ENCODE peak calls at places on chromosomes 13 and 19, in seven cellular contexts. G is K562, K is body of pancreas, X is omental fat pad, V is CD14-positive monocyte, B is AG04450, H is left ventricle myocardium inferior. S is an unnamed sample.

GRCh38 chr13:26956532-26957142 is 196.1 kb upstream of the GPR12 start:
- DNase-seq in G (no peak), V (no peak), H (no peak), B (no peak), K (no peak), X (no peak), S (no peak)

GRCh38 chr13:30404207-30404606 is 18.1 kb upstream of the UBE2L5 start:
- DNase-seq in G (no peak), K (no peak), B (no peak), H (no peak), V (no peak), X (no peak), S (no peak)

GRCh38 chr13:78602561-78603239 is 652 bp downstream of the POU4F1 start:
- DNase-seq in G (peak), V (no peak), B (no peak), H (no peak), K (no peak), X (no peak), S (no peak)

GRCh38 chr13:78187781-78188180 is 269.1 kb upstream of the EDNRB start:
- DNase-seq in X (no peak), G (no peak), K (no peak), B (no peak), H (no peak), V (no peak), S (no peak)

GRCh38 chr19:28430214-28430613 is 782.7 kb downstream of the UQCRFS1 start:
- DNase-seq in V (no peak), K (no peak), G (no peak), X (no peak), B (no peak), H (no peak), S (no peak)

GRCh38 chr13:45678282-45678681 is 23.8 kb upstream of the CBY2 start:
- DNase-seq in V (no peak), B (no peak), X (no peak), H (no peak), G (no peak), K (no peak), S (no peak)

GRCh38 chr19:45558399-45558878 is 26.2 kb downstream of the OPA3 start:
- DNase-seq in G (peak), X (no peak), B (no peak), H (no peak), V (peak), K (peak), S (peak)

GRCh38 chr13:35833031-35833430 is 298.2 kb downstream of the DCLK1 start:
- DNase-seq in H (no peak), G (no peak), B (no peak), K (no peak), X (no peak), V (no peak), S (no peak)

GRCh38 chr13:73593199-73593765 is 534.5 kb downstream of the KLF5 start:
- DNase-seq in K (no peak), B (no peak), X (no peak), V (no peak), G (no peak), H (no peak), S (no peak)

GRCh38 chr19:48607359-48607755 is 815 bp downstream of the SPACA4 start:
- DNase-seq in K (no peak), H (no peak), X (no peak), V (no peak), B (no peak), G (no peak), S (no peak)

GRCh38 chr19:56393119-56394012 is at the start of gene ZNF582:
- DNase-seq in X (peak), V (peak), G (peak), B (peak), K (peak), H (peak), S (no peak)

GRCh38 chr19:34838753-34839431 is 65.9 kb upstream of the ZNF599 start:
- DNase-seq in G (no peak), K (peak), B (no peak), X (no peak), H (no peak), V (no peak), S (no peak)

GRCh38 chr19:53057904-53058579 is 13.5 kb downstream of the ERVV-2 start:
- DNase-seq in V (no peak), X (no peak), B (no peak), K (peak), G (no peak), H (peak), S (no peak)

GRCh38 chr13:114071441-114071840 is 61.0 kb downstream of the RASA3 start:
- DNase-seq in B (no peak), K (no peak), X (peak), H (no peak), V (no peak), G (no peak), S (no peak)

GRCh38 chr19:3618144-3618810 is 8.3 kb downstream of the CACTIN start:
- DNase-seq in X (peak), G (peak), H (peak), V (peak), B (peak), K (peak), S (peak)

GRCh38 chr19:36837902-36838783 is at the start of gene ZNF790:
- DNase-seq in B (peak), H (peak), X (peak), V (peak), K (peak), G (peak), S (peak)

GRCh38 chr19:47122359-47123335 is 8.0 kb upstream of the SAE1 start:
- DNase-seq in G (no peak), V (no peak), X (no peak), K (no peak), B (no peak), H (no peak), S (peak)

GRCh38 chr13:20461481-20461859 is 64.2 kb downstream of the CRYL1 start:
- DNase-seq in V (no peak), X (no peak), G (no peak), B (no peak), K (no peak), H (no peak), S (peak)

GRCh38 chr13:85347251-85347650 is 452.0 kb downstream of the SLITRK6 start:
- DNase-seq in B (peak), V (no peak), H (no peak), X (no peak), K (no peak), G (no peak), S (no peak)

GRCh38 chr19:45613926-45614725 is 12.1 kb upstream of the GPR4 start:
- DNase-seq in H (no peak), B (peak), V (peak), G (peak), X (no peak), K (no peak), S (peak)

GRCh38 chr19:16594131-16594586 is 21.9 kb upstream of the SLC35E1 start:
- DNase-seq in V (no peak), G (no peak), X (no peak), K (no peak), B (no peak), H (no peak), S (no peak)

GRCh38 chr13:92251815-92252214 is 853.4 kb downstream of the GPC5 start:
- DNase-seq in B (no peak), K (no peak), V (no peak), G (no peak), X (no peak), H (no peak), S (no peak)

GRCh38 chr19:42324655-42325307 is 654 bp upstream of the MEGF8 start:
- DNase-seq in V (no peak), B (no peak), K (peak), G (no peak), X (no peak), H (no peak), S (no peak)

GRCh38 chr19:18197306-18197705 is 4.3 kb downstream of the MPV17L2 start:
- DNase-seq in B (no peak), G (no peak), K (no peak), V (no peak), H (no peak), X (no peak), S (no peak)

GRCh38 chr13:33316890-33317289 is 31.3 kb upstream of the STARD13 start:
- DNase-seq in H (no peak), G (no peak), V (no peak), K (no peak), B (no peak), X (no peak), S (no peak)

GRCh38 chr13:67238277-67238859 is 8.2 kb upstream of the PCDH9 start:
- DNase-seq in B (no peak), H (no peak), V (no peak), G (peak), K (no peak), X (no peak), S (peak)

GRCh38 chr19:34350161-34350561 is 14.8 kb upstream of the GPI start:
- DNase-seq in G (no peak), X (no peak), H (no peak), K (no peak), V (no peak), B (no peak), S (no peak)

GRCh38 chr19:1067341-1068103 is 555 bp downstream of the ARHGAP45 start:
- DNase-seq in B (no peak), K (no peak), H (no peak), X (no peak), V (no peak), G (peak), S (no peak)

GRCh38 chr19:13195678-13196077 is 45.5 kb downstream of the IER2 start:
- DNase-seq in K (peak), V (no peak), B (no peak), X (no peak), H (no peak), G (peak), S (peak)

GRCh38 chr19:45599286-45599685 is 2.7 kb downstream of the GPR4 start:
- DNase-seq in G (no peak), B (no peak), V (no peak), H (no peak), K (no peak), X (no peak), S (no peak)

GRCh38 chr19:17328517-17329060 is 6.1 kb downstream of the ANO8 start:
- DNase-seq in V (peak), G (peak), K (no peak), B (no peak), H (no peak), X (no peak), S (no peak)

DNA sequence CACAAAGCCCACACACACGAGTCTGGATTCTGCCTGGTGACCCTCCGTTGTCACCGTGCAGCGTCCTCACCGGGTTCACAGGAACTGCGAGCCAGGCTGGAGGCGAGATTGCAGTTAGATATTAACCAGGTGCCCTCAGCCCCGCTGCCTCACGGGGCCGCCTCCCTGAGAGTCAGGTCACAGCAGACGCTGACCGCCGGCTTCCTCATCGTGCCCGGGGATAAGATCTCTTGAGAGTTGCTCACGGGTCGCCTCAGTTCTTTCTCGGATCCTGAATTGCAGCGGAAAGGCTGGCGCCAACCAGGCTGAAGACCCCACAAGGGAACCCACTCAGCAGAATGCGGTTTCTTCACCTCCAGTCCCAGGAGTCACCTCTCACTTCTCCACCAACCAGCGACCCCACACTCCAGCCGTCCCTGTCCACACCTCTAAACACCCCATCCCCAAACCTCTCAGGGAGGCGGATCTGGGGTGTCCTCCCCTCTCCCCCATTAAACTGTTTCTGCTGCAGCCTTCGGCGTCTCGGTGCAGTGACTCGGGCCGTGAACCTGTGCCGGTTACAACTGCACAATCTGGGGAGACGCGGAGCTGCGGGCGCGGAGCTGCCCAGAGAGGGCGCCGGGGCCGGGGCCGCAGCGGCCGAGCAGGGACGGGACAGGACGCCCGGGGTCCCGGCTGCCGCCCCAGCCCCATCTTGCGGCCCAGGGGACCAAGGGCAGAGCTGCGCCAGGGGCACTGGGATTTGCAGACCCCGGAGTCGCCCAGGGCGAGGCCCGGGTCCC is 591 bp downstream of the ZNF823 start:
- DNase-seq in H (peak), V (peak), B (no peak), G (peak), X (peak), K (peak), S (peak)
- TF ChIP-seq CTCF in H (peak), V (no peak), B (no peak), G (no peak), X (no peak), K (peak), S (no peak)

DNA sequence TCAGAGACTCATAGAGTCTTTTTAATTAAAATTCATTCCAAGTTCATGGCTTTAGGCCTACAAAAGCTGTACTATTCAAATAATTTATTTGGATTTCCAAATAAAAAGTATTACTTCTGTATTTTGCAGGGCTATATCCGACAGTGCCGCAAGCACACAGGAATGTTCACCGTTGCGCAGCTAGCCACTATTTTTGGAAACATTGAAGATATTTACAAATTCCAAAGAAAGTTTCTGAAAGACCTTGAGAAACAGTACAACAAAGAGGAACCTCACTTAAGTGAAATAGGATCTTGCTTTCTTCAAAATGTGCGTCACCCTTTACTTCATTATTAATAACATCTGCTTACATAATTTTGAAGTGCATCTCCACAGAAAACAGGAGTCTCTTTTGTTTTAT is 20.5 kb upstream of the C1QTNF9 start:
- DNase-seq in K (no peak), H (no peak), X (no peak), G (no peak), B (no peak), V (no peak), S (no peak)
- TF ChIP-seq CTCF in K (no peak), H (no peak), X (no peak), G (no peak), B (no peak), V (no peak), S (no peak)

DNA sequence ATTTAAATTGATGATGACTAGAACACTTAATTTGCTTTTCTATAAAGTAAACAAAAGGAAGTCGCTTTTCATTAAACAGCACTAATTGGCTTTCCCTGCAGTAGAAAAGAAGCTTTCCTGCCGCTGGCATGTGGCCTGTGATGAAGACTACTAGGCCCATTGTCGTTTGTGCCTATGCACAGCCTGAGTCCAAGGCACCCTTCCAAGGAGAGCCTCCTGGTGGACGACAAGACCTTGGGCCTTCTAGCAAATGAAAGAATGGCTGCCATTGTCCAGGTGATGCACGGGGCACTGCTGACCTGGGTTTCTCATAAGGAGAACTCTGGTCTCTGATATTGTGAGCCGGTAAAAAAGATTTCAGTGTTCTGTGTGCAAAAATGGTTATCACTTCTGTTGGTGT is 233.0 kb downstream of the COL4A1 start:
- DNase-seq in X (no peak), H (no peak), V (no peak), B (no peak), G (no peak), K (no peak), S (no peak)
- TF ChIP-seq CTCF in X (no peak), H (no peak), V (no peak), B (no peak), G (peak), K (no peak), S (no peak)

GRCh38 chr19:40807147-40808020 is 8.4 kb downstream of the EGLN2 start:
- DNase-seq in H (no peak), K (no peak), B (no peak), G (no peak), V (no peak), X (no peak), S (peak)
- TF ChIP-seq CTCF in H (peak), K (peak), B (peak), G (peak), V (peak), X (no peak), S (no peak)

GRCh38 chr19:14689598-14690503 is at the start of gene ZNF333:
- DNase-seq in B (peak), G (peak), K (peak), V (peak), X (peak), H (peak), S (peak)

GRCh38 chr19:14682084-14682483 is 7.4 kb upstream of the ADGRE3 start:
- DNase-seq in X (no peak), H (no peak), B (no peak), G (no peak), K (no peak), V (no peak), S (no peak)

GRCh38 chr19:14683439-14683838 is 6.4 kb upstream of the ZNF333 start:
- DNase-seq in V (peak), X (no peak), G (no peak), H (no peak), K (no peak), B (no peak), S (no peak)

GRCh38 chr19:14686411-14686810 is 3.4 kb upstream of the ZNF333 start:
- DNase-seq in G (no peak), B (no peak), H (no peak), K (no peak), V (no peak), X (no peak), S (peak)
- TF ChIP-seq CTCF in G (peak), B (peak), H (peak), K (no peak), V (peak), X (no peak), S (peak)

GRCh38 chr13:41944635-41945401 is 16.1 kb downstream of the VWA8 start:
- DNase-seq in H (no peak), B (no peak), G (no peak), V (no peak), X (no peak), K (no peak), S (no peak)

GRCh38 chr13:41941174-41941573 is 19.7 kb downstream of the VWA8 start:
- DNase-seq in B (no peak), X (no peak), V (no peak), G (no peak), K (no peak), H (no peak), S (no peak)

GRCh38 chr13:41939403-41939802 is 21.5 kb downstream of the VWA8 start:
- DNase-seq in V (no peak), K (no peak), X (no peak), G (no peak), B (no peak), H (no peak), S (no peak)

GRCh38 chr13:41944229-41944628 is 16.7 kb downstream of the VWA8 start:
- DNase-seq in B (no peak), K (no peak), G (no peak), X (no peak), H (no peak), V (no peak), S (no peak)

GRCh38 chr13:41942462-41943094 is 18.3 kb downstream of the VWA8 start:
- DNase-seq in B (peak), V (no peak), G (no peak), K (no peak), H (no peak), X (no peak), S (peak)
- TF ChIP-seq CTCF in B (peak), V (no peak), G (peak), K (no peak), H (peak), X (no peak), S (no peak)

DNA sequence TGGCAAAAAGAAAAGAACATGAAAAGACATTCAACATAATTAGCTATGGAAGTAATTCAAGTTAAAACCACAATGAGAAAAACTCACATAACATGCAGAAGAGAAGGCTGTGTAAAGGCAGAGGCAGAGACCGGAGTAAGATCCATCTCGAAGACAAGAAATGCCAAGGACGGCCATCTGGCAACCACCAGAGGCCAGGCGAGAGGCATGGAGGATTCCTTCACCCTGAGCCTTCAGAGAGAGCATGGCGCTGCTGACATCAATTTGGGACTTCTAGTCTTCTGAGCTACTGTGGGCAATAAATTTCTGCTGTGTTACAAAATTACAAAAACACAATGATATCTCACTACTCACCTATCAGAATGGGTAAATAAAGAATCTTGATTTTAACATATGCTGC is 381.0 kb downstream of the TSHZ3 start:
- DNase-seq in X (no peak), V (no peak), B (no peak), H (no peak), G (no peak), K (no peak), S (no peak)
- TF ChIP-seq CTCF in X (no peak), V (no peak), B (peak), H (no peak), G (peak), K (no peak), S (no peak)

GRCh38 chr13:37134411-37135041 is 29.1 kb upstream of the CSNK1A1L start:
- DNase-seq in B (peak), H (no peak), V (no peak), K (no peak), G (no peak), X (no peak), S (no peak)
- TF ChIP-seq CTCF in B (no peak), H (no peak), V (no peak), K (no peak), G (no peak), X (no peak), S (no peak)